ENCODE peak calls at places on chromosomes 1 and 21, in eight cellular contexts. One of them, this sample, is unnamed. For H3K4me1, the result is how much of the 10 kb centered on the place peaks cover.

GRCh38 chr1:12434174-12434573 is 183.8 kb downstream of the DHRS3 start:
- DNase-seq in mesenchymal stem cell: peak
- DNase-seq in HCT116: peak
- DNase-seq in CD8-positive, alpha-beta memory T cell: peak
- DNase-seq in mesendoderm: peak
- DNase-seq in endothelial cell of umbilical vein: peak
- DNase-seq in Panc1: no peak
- DNase-seq in SK-N-SH: no peak
- DNase-seq in this sample: no peak

GRCh38 chr1:161733526-161733925 is 12.2 kb downstream of the FCRLB start:
- DNase-seq in mesenchymal stem cell: peak
- DNase-seq in HCT116: no peak
- DNase-seq in CD8-positive, alpha-beta memory T cell: no peak
- DNase-seq in mesendoderm: no peak
- DNase-seq in endothelial cell of umbilical vein: peak
- DNase-seq in Panc1: no peak
- DNase-seq in SK-N-SH: no peak
- DNase-seq in this sample: no peak

GRCh38 chr1:220335668-220336067 is 63.4 kb upstream of the RAB3GAP2 start:
- DNase-seq in mesenchymal stem cell: no peak
- DNase-seq in HCT116: no peak
- DNase-seq in CD8-positive, alpha-beta memory T cell: no peak
- DNase-seq in mesendoderm: no peak
- DNase-seq in endothelial cell of umbilical vein: no peak
- DNase-seq in Panc1: no peak
- DNase-seq in SK-N-SH: no peak
- DNase-seq in this sample: no peak

GRCh38 chr1:34268311-34269042 is 91.8 kb downstream of the C1orf94 start:
- DNase-seq in mesenchymal stem cell: no peak
- DNase-seq in HCT116: no peak
- DNase-seq in CD8-positive, alpha-beta memory T cell: no peak
- DNase-seq in mesendoderm: peak
- DNase-seq in endothelial cell of umbilical vein: peak
- DNase-seq in Panc1: no peak
- DNase-seq in SK-N-SH: no peak
- DNase-seq in this sample: no peak

GRCh38 chr1:233240367-233240766 is 55.2 kb downstream of the PCNX2 start:
- DNase-seq in mesenchymal stem cell: no peak
- DNase-seq in HCT116: no peak
- DNase-seq in CD8-positive, alpha-beta memory T cell: no peak
- DNase-seq in mesendoderm: no peak
- DNase-seq in endothelial cell of umbilical vein: no peak
- DNase-seq in Panc1: no peak
- DNase-seq in SK-N-SH: peak
- DNase-seq in this sample: no peak

GRCh38 chr1:177586429-177586828 is 383.4 kb downstream of the SEC16B start:
- DNase-seq in mesenchymal stem cell: peak
- DNase-seq in HCT116: no peak
- DNase-seq in CD8-positive, alpha-beta memory T cell: no peak
- DNase-seq in mesendoderm: no peak
- DNase-seq in endothelial cell of umbilical vein: peak
- DNase-seq in Panc1: no peak
- DNase-seq in SK-N-SH: no peak
- DNase-seq in this sample: no peak

GRCh38 chr1:210264521-210265380 is 32.2 kb downstream of the SERTAD4 start:
- DNase-seq in mesenchymal stem cell: peak
- DNase-seq in HCT116: no peak
- DNase-seq in CD8-positive, alpha-beta memory T cell: no peak
- DNase-seq in mesendoderm: peak
- DNase-seq in endothelial cell of umbilical vein: no peak
- DNase-seq in Panc1: no peak
- DNase-seq in SK-N-SH: peak
- DNase-seq in this sample: no peak

GRCh38 chr1:178940022-178940765 is 69.3 kb upstream of the ANGPTL1 start:
- DNase-seq in mesenchymal stem cell: no peak
- DNase-seq in HCT116: no peak
- DNase-seq in CD8-positive, alpha-beta memory T cell: no peak
- DNase-seq in mesendoderm: no peak
- DNase-seq in endothelial cell of umbilical vein: no peak
- DNase-seq in Panc1: no peak
- DNase-seq in SK-N-SH: no peak
- DNase-seq in this sample: no peak

GRCh38 chr1:207221934-207222351 is 99.5 kb upstream of the CD55 start:
- DNase-seq in mesenchymal stem cell: no peak
- DNase-seq in HCT116: no peak
- DNase-seq in CD8-positive, alpha-beta memory T cell: no peak
- DNase-seq in mesendoderm: no peak
- DNase-seq in endothelial cell of umbilical vein: no peak
- DNase-seq in Panc1: no peak
- DNase-seq in SK-N-SH: no peak
- DNase-seq in this sample: no peak

GRCh38 chr21:26138615-26139257 is 31.8 kb downstream of the APP start:
- DNase-seq in mesenchymal stem cell: peak
- DNase-seq in HCT116: no peak
- DNase-seq in CD8-positive, alpha-beta memory T cell: no peak
- DNase-seq in mesendoderm: no peak
- DNase-seq in endothelial cell of umbilical vein: no peak
- DNase-seq in Panc1: no peak
- DNase-seq in SK-N-SH: no peak
- DNase-seq in this sample: no peak

GRCh38 chr1:234573711-234574299 is 36.2 kb downstream of the IRF2BP2 start:
- DNase-seq in mesenchymal stem cell: peak
- DNase-seq in HCT116: no peak
- DNase-seq in CD8-positive, alpha-beta memory T cell: no peak
- DNase-seq in mesendoderm: peak
- DNase-seq in endothelial cell of umbilical vein: no peak
- DNase-seq in Panc1: no peak
- DNase-seq in SK-N-SH: no peak
- DNase-seq in this sample: no peak

GRCh38 chr1:32766328-32766972 is 50.7 kb downstream of the YARS1 start:
- DNase-seq in mesenchymal stem cell: no peak
- DNase-seq in HCT116: no peak
- DNase-seq in CD8-positive, alpha-beta memory T cell: no peak
- DNase-seq in mesendoderm: no peak
- DNase-seq in endothelial cell of umbilical vein: no peak
- DNase-seq in Panc1: no peak
- DNase-seq in SK-N-SH: no peak
- DNase-seq in this sample: no peak

GRCh38 chr1:232170909-232171308 is 459.0 kb downstream of the SIPA1L2 start:
- DNase-seq in mesenchymal stem cell: no peak
- DNase-seq in HCT116: no peak
- DNase-seq in CD8-positive, alpha-beta memory T cell: no peak
- DNase-seq in mesendoderm: no peak
- DNase-seq in endothelial cell of umbilical vein: no peak
- DNase-seq in Panc1: no peak
- DNase-seq in SK-N-SH: no peak
- DNase-seq in this sample: no peak

GRCh38 chr1:245458761-245459174 is 304.0 kb downstream of the KIF26B start:
- DNase-seq in mesenchymal stem cell: peak
- DNase-seq in HCT116: no peak
- DNase-seq in CD8-positive, alpha-beta memory T cell: no peak
- DNase-seq in mesendoderm: no peak
- DNase-seq in endothelial cell of umbilical vein: no peak
- DNase-seq in Panc1: no peak
- DNase-seq in SK-N-SH: no peak
- DNase-seq in this sample: no peak

GRCh38 chr1:37831109-37831508 is 23.1 kb upstream of the YRDC start:
- DNase-seq in mesenchymal stem cell: no peak
- DNase-seq in HCT116: no peak
- DNase-seq in CD8-positive, alpha-beta memory T cell: no peak
- DNase-seq in mesendoderm: no peak
- DNase-seq in endothelial cell of umbilical vein: no peak
- DNase-seq in Panc1: no peak
- DNase-seq in SK-N-SH: no peak
- DNase-seq in this sample: no peak

GRCh38 chr1:155975375-155976061 is 2.8 kb downstream of the ARHGEF2 start:
- DNase-seq in mesenchymal stem cell: no peak
- DNase-seq in HCT116: no peak
- DNase-seq in CD8-positive, alpha-beta memory T cell: no peak
- DNase-seq in mesendoderm: no peak
- DNase-seq in endothelial cell of umbilical vein: no peak
- DNase-seq in Panc1: no peak
- DNase-seq in SK-N-SH: no peak
- DNase-seq in this sample: no peak

GRCh38 chr1:101158424-101158823 is 78.4 kb upstream of the S1PR1 start:
- DNase-seq in mesenchymal stem cell: no peak
- DNase-seq in HCT116: no peak
- DNase-seq in CD8-positive, alpha-beta memory T cell: no peak
- DNase-seq in mesendoderm: no peak
- DNase-seq in endothelial cell of umbilical vein: no peak
- DNase-seq in Panc1: no peak
- DNase-seq in SK-N-SH: no peak
- DNase-seq in this sample: no peak

GRCh38 chr1:203374023-203374422 is 23.1 kb upstream of the FMOD start:
- DNase-seq in mesenchymal stem cell: no peak
- DNase-seq in HCT116: no peak
- DNase-seq in CD8-positive, alpha-beta memory T cell: no peak
- DNase-seq in mesendoderm: no peak
- DNase-seq in endothelial cell of umbilical vein: no peak
- DNase-seq in Panc1: no peak
- DNase-seq in SK-N-SH: no peak
- DNase-seq in this sample: no peak

GRCh38 chr1:201499191-201499590 is 7.7 kb downstream of the CSRP1 start:
- DNase-seq in mesenchymal stem cell: no peak
- DNase-seq in HCT116: no peak
- DNase-seq in CD8-positive, alpha-beta memory T cell: no peak
- DNase-seq in mesendoderm: no peak
- DNase-seq in endothelial cell of umbilical vein: no peak
- DNase-seq in Panc1: no peak
- DNase-seq in SK-N-SH: no peak
- DNase-seq in this sample: no peak

DNA sequence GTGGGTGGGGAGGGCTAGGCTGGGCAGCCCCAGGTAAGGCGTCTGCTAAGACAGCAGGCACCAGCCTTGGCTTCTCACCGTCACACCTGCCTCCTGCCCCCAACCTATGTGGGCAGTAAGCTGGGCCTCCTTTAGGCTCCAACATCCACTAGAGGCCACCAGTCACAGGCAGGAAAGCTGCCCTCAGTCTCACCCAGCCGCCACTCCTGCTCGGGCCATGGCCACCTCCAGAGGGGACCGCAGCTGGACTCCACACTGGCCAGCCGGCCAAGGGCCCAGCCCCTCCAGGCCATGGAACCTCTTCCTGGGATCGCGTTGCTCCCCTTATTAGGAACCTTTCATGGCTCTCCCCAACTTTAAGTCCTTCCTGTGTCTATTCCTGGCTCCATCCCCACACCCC is 74.5 kb downstream of the MRPL37 start:
- DNase-seq in mesenchymal stem cell: no peak
- DNase-seq in HCT116: no peak
- DNase-seq in CD8-positive, alpha-beta memory T cell: no peak
- DNase-seq in mesendoderm: no peak
- DNase-seq in endothelial cell of umbilical vein: no peak
- DNase-seq in Panc1: no peak
- DNase-seq in SK-N-SH: no peak
- DNase-seq in this sample: no peak
- H3K27ac ChIP-seq in mesenchymal stem cell: no peak
- H3K27ac ChIP-seq in HCT116: no peak
- H3K27ac ChIP-seq in CD8-positive, alpha-beta memory T cell: no peak
- H3K27ac ChIP-seq in mesendoderm: peak
- H3K27ac ChIP-seq in endothelial cell of umbilical vein: no peak
- H3K27ac ChIP-seq in Panc1: no peak
- H3K27ac ChIP-seq in SK-N-SH: peak
- H3K27ac ChIP-seq in this sample: no peak

GRCh38 chr1:36481771-36482723 is 666 bp downstream of the CSF3R start:
- DNase-seq in mesenchymal stem cell: no peak
- DNase-seq in HCT116: no peak
- DNase-seq in CD8-positive, alpha-beta memory T cell: no peak
- DNase-seq in mesendoderm: peak
- DNase-seq in endothelial cell of umbilical vein: no peak
- DNase-seq in Panc1: no peak
- DNase-seq in SK-N-SH: peak
- DNase-seq in this sample: no peak
- H3K4me3 ChIP-seq in mesenchymal stem cell: no peak
- H3K4me3 ChIP-seq in HCT116: no peak
- H3K4me3 ChIP-seq in CD8-positive, alpha-beta memory T cell: no peak
- H3K4me3 ChIP-seq in mesendoderm: no peak
- H3K4me3 ChIP-seq in endothelial cell of umbilical vein: no peak
- H3K4me3 ChIP-seq in Panc1: no peak
- H3K4me3 ChIP-seq in SK-N-SH: no peak
- H3K4me3 ChIP-seq in this sample: no peak

GRCh38 chr21:45045481-45045880 is 28.9 kb upstream of the ADARB1 start:
- DNase-seq in mesenchymal stem cell: no peak
- DNase-seq in HCT116: no peak
- DNase-seq in CD8-positive, alpha-beta memory T cell: no peak
- DNase-seq in mesendoderm: no peak
- DNase-seq in endothelial cell of umbilical vein: no peak
- DNase-seq in Panc1: no peak
- DNase-seq in SK-N-SH: no peak
- DNase-seq in this sample: no peak

GRCh38 chr21:45048968-45049367 is 25.4 kb upstream of the ADARB1 start:
- DNase-seq in mesenchymal stem cell: no peak
- DNase-seq in HCT116: no peak
- DNase-seq in CD8-positive, alpha-beta memory T cell: no peak
- DNase-seq in mesendoderm: no peak
- DNase-seq in endothelial cell of umbilical vein: no peak
- DNase-seq in Panc1: no peak
- DNase-seq in SK-N-SH: no peak
- DNase-seq in this sample: no peak

GRCh38 chr21:45048026-45048698 is 26.2 kb upstream of the ADARB1 start:
- DNase-seq in mesenchymal stem cell: no peak
- DNase-seq in HCT116: no peak
- DNase-seq in CD8-positive, alpha-beta memory T cell: no peak
- DNase-seq in mesendoderm: no peak
- DNase-seq in endothelial cell of umbilical vein: no peak
- DNase-seq in Panc1: no peak
- DNase-seq in SK-N-SH: no peak
- DNase-seq in this sample: no peak

GRCh38 chr21:45049725-45050359 is 24.5 kb upstream of the ADARB1 start:
- DNase-seq in mesenchymal stem cell: no peak
- DNase-seq in HCT116: no peak
- DNase-seq in CD8-positive, alpha-beta memory T cell: peak
- DNase-seq in mesendoderm: no peak
- DNase-seq in endothelial cell of umbilical vein: no peak
- DNase-seq in Panc1: no peak
- DNase-seq in SK-N-SH: no peak
- DNase-seq in this sample: no peak

DNA sequence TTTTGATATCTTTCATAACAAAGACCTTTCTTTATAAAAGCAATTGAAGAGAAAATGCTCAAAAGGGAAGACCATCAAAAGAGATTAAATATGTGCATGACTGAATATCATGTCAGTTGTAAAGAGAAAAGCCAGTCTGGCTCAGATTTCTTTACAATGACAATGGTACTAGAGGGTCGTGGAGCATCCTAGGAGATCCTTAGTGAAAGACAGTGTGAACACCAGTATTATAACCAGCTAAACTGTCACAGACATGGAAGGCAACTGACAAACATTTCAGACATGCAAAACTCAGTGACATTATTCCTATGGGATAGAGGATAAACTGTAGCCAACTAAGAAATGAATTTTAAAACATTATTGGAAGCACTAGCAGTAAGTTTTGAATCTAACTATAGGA is 27.1 kb upstream of the ADARB1 start:
- DNase-seq in mesenchymal stem cell: no peak
- DNase-seq in HCT116: no peak
- DNase-seq in CD8-positive, alpha-beta memory T cell: no peak
- DNase-seq in mesendoderm: no peak
- DNase-seq in endothelial cell of umbilical vein: no peak
- DNase-seq in Panc1: no peak
- DNase-seq in SK-N-SH: no peak
- DNase-seq in this sample: no peak
- H3K4me1 ChIP-seq in mesenchymal stem cell: under half
- H3K4me1 ChIP-seq in HCT116: under half
- H3K4me1 ChIP-seq in CD8-positive, alpha-beta memory T cell: under half
- H3K4me1 ChIP-seq in mesendoderm: under half
- H3K4me1 ChIP-seq in endothelial cell of umbilical vein: under half
- H3K4me1 ChIP-seq in Panc1: under half
- H3K4me1 ChIP-seq in SK-N-SH: under half
- H3K4me1 ChIP-seq in this sample: under half

GRCh38 chr1:224629965-224630364 is 13.8 kb downstream of the CNIH3 start:
- DNase-seq in mesenchymal stem cell: no peak
- DNase-seq in HCT116: no peak
- DNase-seq in CD8-positive, alpha-beta memory T cell: no peak
- DNase-seq in mesendoderm: no peak
- DNase-seq in endothelial cell of umbilical vein: no peak
- DNase-seq in Panc1: no peak
- DNase-seq in SK-N-SH: no peak
- DNase-seq in this sample: no peak
- H3K27ac ChIP-seq in mesenchymal stem cell: no peak
- H3K27ac ChIP-seq in HCT116: no peak
- H3K27ac ChIP-seq in CD8-positive, alpha-beta memory T cell: no peak
- H3K27ac ChIP-seq in mesendoderm: no peak
- H3K27ac ChIP-seq in endothelial cell of umbilical vein: no peak
- H3K27ac ChIP-seq in Panc1: no peak
- H3K27ac ChIP-seq in SK-N-SH: no peak
- H3K27ac ChIP-seq in this sample: no peak

This sample was measured in naive thymus-derived CD4-positive, alpha-beta T cell.